ENCODE peak calls at places on chromosome 4, in nine cellular contexts. One of them, this sample, is unnamed.

GRCh38 chr4:146256328-146256727 is 42.0 kb downstream of the REELD1 start:
- DNase-seq in MCF 10A: no peak
- DNase-seq in H9: no peak
- DNase-seq in hepatocyte: no peak
- DNase-seq in Calu3: no peak
- DNase-seq in HCT116: no peak
- DNase-seq in GM13976: no peak
- DNase-seq in transverse colon: no peak
- DNase-seq in ovary: no peak
- DNase-seq in this sample: no peak

GRCh38 chr4:108080752-108081151 is 88.0 kb downstream of the LEF1 start:
- DNase-seq in MCF 10A: no peak
- DNase-seq in H9: no peak
- DNase-seq in hepatocyte: no peak
- DNase-seq in Calu3: no peak
- DNase-seq in HCT116: no peak
- DNase-seq in GM13976: no peak
- DNase-seq in transverse colon: no peak
- DNase-seq in ovary: no peak
- DNase-seq in this sample: no peak

GRCh38 chr4:1567808-1568581 is 116.1 kb downstream of the FAM53A start:
- DNase-seq in MCF 10A: no peak
- DNase-seq in H9: no peak
- DNase-seq in hepatocyte: no peak
- DNase-seq in Calu3: no peak
- DNase-seq in HCT116: no peak
- DNase-seq in GM13976: no peak
- DNase-seq in transverse colon: no peak
- DNase-seq in ovary: no peak
- DNase-seq in this sample: no peak

GRCh38 chr4:147723316-147723715 is 8.6 kb upstream of the ARHGAP10 start:
- DNase-seq in MCF 10A: no peak
- DNase-seq in H9: no peak
- DNase-seq in hepatocyte: peak
- DNase-seq in Calu3: no peak
- DNase-seq in HCT116: no peak
- DNase-seq in GM13976: no peak
- DNase-seq in transverse colon: no peak
- DNase-seq in ovary: peak
- DNase-seq in this sample: no peak

GRCh38 chr4:16240300-16240699 is 14.0 kb upstream of the TAPT1 start:
- DNase-seq in MCF 10A: no peak
- DNase-seq in H9: no peak
- DNase-seq in hepatocyte: no peak
- DNase-seq in Calu3: no peak
- DNase-seq in HCT116: no peak
- DNase-seq in GM13976: no peak
- DNase-seq in transverse colon: no peak
- DNase-seq in ovary: no peak
- DNase-seq in this sample: no peak

GRCh38 chr4:22483551-22483981 is 32.3 kb downstream of the ADGRA3 start:
- DNase-seq in MCF 10A: peak
- DNase-seq in H9: no peak
- DNase-seq in hepatocyte: no peak
- DNase-seq in Calu3: no peak
- DNase-seq in HCT116: no peak
- DNase-seq in GM13976: no peak
- DNase-seq in transverse colon: no peak
- DNase-seq in ovary: no peak
- DNase-seq in this sample: no peak

GRCh38 chr4:25862411-25863346 is at the start of gene SEL1L3:
- DNase-seq in MCF 10A: peak
- DNase-seq in H9: peak
- DNase-seq in hepatocyte: peak
- DNase-seq in Calu3: peak
- DNase-seq in HCT116: no peak
- DNase-seq in GM13976: peak
- DNase-seq in transverse colon: peak
- DNase-seq in ovary: peak
- DNase-seq in this sample: peak

GRCh38 chr4:15479089-15479912 is 9.6 kb downstream of the CC2D2A start:
- DNase-seq in MCF 10A: peak
- DNase-seq in H9: peak
- DNase-seq in hepatocyte: peak
- DNase-seq in Calu3: peak
- DNase-seq in HCT116: peak
- DNase-seq in GM13976: peak
- DNase-seq in transverse colon: no peak
- DNase-seq in ovary: peak
- DNase-seq in this sample: peak

GRCh38 chr4:148061795-148062194 is 329.9 kb downstream of the ARHGAP10 start:
- DNase-seq in MCF 10A: no peak
- DNase-seq in H9: no peak
- DNase-seq in hepatocyte: no peak
- DNase-seq in Calu3: peak
- DNase-seq in HCT116: no peak
- DNase-seq in GM13976: no peak
- DNase-seq in transverse colon: no peak
- DNase-seq in ovary: no peak
- DNase-seq in this sample: no peak

GRCh38 chr4:56315543-56315942 is 71.7 kb downstream of the AASDH start:
- DNase-seq in MCF 10A: no peak
- DNase-seq in H9: no peak
- DNase-seq in hepatocyte: no peak
- DNase-seq in Calu3: no peak
- DNase-seq in HCT116: no peak
- DNase-seq in GM13976: no peak
- DNase-seq in transverse colon: no peak
- DNase-seq in ovary: no peak
- DNase-seq in this sample: no peak

GRCh38 chr4:125796138-125796537 is 481.4 kb downstream of the FAT4 start:
- DNase-seq in MCF 10A: no peak
- DNase-seq in H9: no peak
- DNase-seq in hepatocyte: no peak
- DNase-seq in Calu3: no peak
- DNase-seq in HCT116: no peak
- DNase-seq in GM13976: no peak
- DNase-seq in transverse colon: no peak
- DNase-seq in ovary: no peak
- DNase-seq in this sample: no peak

GRCh38 chr4:119136541-119136940 is 909 bp downstream of the MYOZ2 start:
- DNase-seq in MCF 10A: peak
- DNase-seq in H9: no peak
- DNase-seq in hepatocyte: no peak
- DNase-seq in Calu3: no peak
- DNase-seq in HCT116: no peak
- DNase-seq in GM13976: no peak
- DNase-seq in transverse colon: no peak
- DNase-seq in ovary: no peak
- DNase-seq in this sample: no peak

GRCh38 chr4:1244081-1244977 is 4.6 kb downstream of the CTBP1 start:
- DNase-seq in MCF 10A: no peak
- DNase-seq in H9: no peak
- DNase-seq in hepatocyte: peak
- DNase-seq in Calu3: no peak
- DNase-seq in HCT116: no peak
- DNase-seq in GM13976: peak
- DNase-seq in transverse colon: peak
- DNase-seq in ovary: peak
- DNase-seq in this sample: no peak

GRCh38 chr4:139267301-139267700 is 12.7 kb downstream of the MGARP start:
- DNase-seq in MCF 10A: peak
- DNase-seq in H9: no peak
- DNase-seq in hepatocyte: no peak
- DNase-seq in Calu3: no peak
- DNase-seq in HCT116: no peak
- DNase-seq in GM13976: no peak
- DNase-seq in transverse colon: no peak
- DNase-seq in ovary: no peak
- DNase-seq in this sample: no peak

GRCh38 chr4:33658971-33659370 is 2585.3 kb downstream of the ARAP2 start:
- DNase-seq in MCF 10A: no peak
- DNase-seq in H9: no peak
- DNase-seq in hepatocyte: no peak
- DNase-seq in Calu3: no peak
- DNase-seq in HCT116: no peak
- DNase-seq in GM13976: no peak
- DNase-seq in transverse colon: no peak
- DNase-seq in ovary: no peak
- DNase-seq in this sample: no peak

GRCh38 chr4:35125995-35126712 is 1118.2 kb downstream of the ARAP2 start:
- DNase-seq in MCF 10A: peak
- DNase-seq in H9: no peak
- DNase-seq in hepatocyte: peak
- DNase-seq in Calu3: no peak
- DNase-seq in HCT116: no peak
- DNase-seq in GM13976: no peak
- DNase-seq in transverse colon: no peak
- DNase-seq in ovary: no peak
- DNase-seq in this sample: no peak

GRCh38 chr4:151436093-151436518 is 27.1 kb downstream of the FHIP1A start:
- DNase-seq in MCF 10A: no peak
- DNase-seq in H9: no peak
- DNase-seq in hepatocyte: no peak
- DNase-seq in Calu3: no peak
- DNase-seq in HCT116: no peak
- DNase-seq in GM13976: no peak
- DNase-seq in transverse colon: no peak
- DNase-seq in ovary: no peak
- DNase-seq in this sample: no peak
- TF ChIP-seq CTCF in MCF 10A: no peak
- TF ChIP-seq CTCF in H9: no peak
- TF ChIP-seq CTCF in hepatocyte: no peak
- TF ChIP-seq CTCF in Calu3: no peak
- TF ChIP-seq CTCF in HCT116: no peak
- TF ChIP-seq CTCF in GM13976: no peak
- TF ChIP-seq CTCF in transverse colon: no peak
- TF ChIP-seq CTCF in ovary: no peak
- TF ChIP-seq CTCF in this sample: no peak

DNA sequence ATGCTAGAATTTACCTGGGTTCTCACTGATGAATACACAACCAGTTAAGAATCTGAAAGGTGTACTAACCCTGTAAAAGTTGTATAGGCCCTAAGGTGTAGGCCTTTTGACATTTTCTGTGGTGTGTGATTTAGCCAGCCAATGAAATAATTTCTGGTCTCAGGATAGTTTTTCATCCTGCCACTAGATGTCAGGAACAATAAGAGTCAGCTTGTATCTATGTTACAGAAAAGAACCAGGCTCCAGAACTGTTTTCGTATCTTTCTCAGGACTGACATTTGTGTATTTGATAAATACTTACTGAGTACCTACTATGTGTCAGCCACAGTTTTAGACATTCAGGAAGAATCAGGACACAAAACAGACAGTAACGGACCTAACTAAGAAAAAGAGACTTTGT is 673.6 kb upstream of the TENM3 start:
- DNase-seq in MCF 10A: peak
- DNase-seq in H9: no peak
- DNase-seq in hepatocyte: peak
- DNase-seq in Calu3: no peak
- DNase-seq in HCT116: peak
- DNase-seq in GM13976: peak
- DNase-seq in transverse colon: no peak
- DNase-seq in ovary: no peak
- DNase-seq in this sample: no peak
- TF ChIP-seq CTCF in MCF 10A: peak
- TF ChIP-seq CTCF in H9: peak
- TF ChIP-seq CTCF in hepatocyte: peak
- TF ChIP-seq CTCF in Calu3: no peak
- TF ChIP-seq CTCF in HCT116: peak
- TF ChIP-seq CTCF in GM13976: no peak
- TF ChIP-seq CTCF in transverse colon: peak
- TF ChIP-seq CTCF in ovary: no peak
- TF ChIP-seq CTCF in this sample: no peak

GRCh38 chr4:2797188-2797544 is 4.3 kb downstream of the SH3BP2 start:
- DNase-seq in MCF 10A: no peak
- DNase-seq in H9: no peak
- DNase-seq in hepatocyte: peak
- DNase-seq in Calu3: no peak
- DNase-seq in HCT116: no peak
- DNase-seq in GM13976: no peak
- DNase-seq in transverse colon: no peak
- DNase-seq in ovary: peak
- DNase-seq in this sample: no peak

GRCh38 chr4:2794707-2795557 is 2.0 kb downstream of the SH3BP2 start:
- DNase-seq in MCF 10A: peak
- DNase-seq in H9: no peak
- DNase-seq in hepatocyte: peak
- DNase-seq in Calu3: no peak
- DNase-seq in HCT116: no peak
- DNase-seq in GM13976: no peak
- DNase-seq in transverse colon: peak
- DNase-seq in ovary: peak
- DNase-seq in this sample: no peak

GRCh38 chr4:2797545-2798305 is 4.8 kb downstream of the SH3BP2 start:
- DNase-seq in MCF 10A: no peak
- DNase-seq in H9: no peak
- DNase-seq in hepatocyte: no peak
- DNase-seq in Calu3: no peak
- DNase-seq in HCT116: no peak
- DNase-seq in GM13976: no peak
- DNase-seq in transverse colon: no peak
- DNase-seq in ovary: peak
- DNase-seq in this sample: peak

GRCh38 chr4:2795558-2796260 is 2.8 kb downstream of the SH3BP2 start:
- DNase-seq in MCF 10A: no peak
- DNase-seq in H9: no peak
- DNase-seq in hepatocyte: peak
- DNase-seq in Calu3: no peak
- DNase-seq in HCT116: no peak
- DNase-seq in GM13976: no peak
- DNase-seq in transverse colon: peak
- DNase-seq in ovary: peak
- DNase-seq in this sample: no peak

GRCh38 chr4:2796261-2797187 is 3.6 kb downstream of the SH3BP2 start:
- DNase-seq in MCF 10A: peak
- DNase-seq in H9: no peak
- DNase-seq in hepatocyte: peak
- DNase-seq in Calu3: peak
- DNase-seq in HCT116: no peak
- DNase-seq in GM13976: no peak
- DNase-seq in transverse colon: peak
- DNase-seq in ovary: peak
- DNase-seq in this sample: peak
- TF ChIP-seq CTCF in MCF 10A: no peak
- TF ChIP-seq CTCF in H9: no peak
- TF ChIP-seq CTCF in hepatocyte: no peak
- TF ChIP-seq CTCF in Calu3: no peak
- TF ChIP-seq CTCF in HCT116: no peak
- TF ChIP-seq CTCF in GM13976: no peak
- TF ChIP-seq CTCF in transverse colon: no peak
- TF ChIP-seq CTCF in ovary: no peak
- TF ChIP-seq CTCF in this sample: peak

DNA sequence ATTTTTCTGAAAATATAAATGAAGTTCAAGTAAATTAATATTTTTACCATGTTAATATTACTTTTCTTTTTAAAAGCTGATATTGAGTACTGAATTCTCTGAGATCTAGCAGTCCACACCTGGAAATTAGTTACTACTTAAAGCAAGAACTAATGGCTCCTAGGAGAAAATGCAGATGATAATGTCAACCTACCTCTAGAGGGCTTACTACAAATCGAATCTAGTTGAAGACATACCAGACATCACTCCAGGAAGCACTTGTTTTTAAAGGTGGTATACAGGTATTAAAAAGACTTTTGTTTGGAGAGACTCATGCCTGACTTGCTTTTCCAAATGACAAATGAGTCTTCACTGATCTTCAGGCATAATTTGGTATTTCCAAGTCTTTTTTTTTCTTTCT is 516.4 kb upstream of the BOD1L1 start:
- DNase-seq in MCF 10A: peak
- DNase-seq in H9: no peak
- DNase-seq in hepatocyte: no peak
- DNase-seq in Calu3: no peak
- DNase-seq in HCT116: no peak
- DNase-seq in GM13976: no peak
- DNase-seq in transverse colon: no peak
- DNase-seq in ovary: no peak
- DNase-seq in this sample: no peak
- TF ChIP-seq CTCF in MCF 10A: no peak
- TF ChIP-seq CTCF in H9: peak
- TF ChIP-seq CTCF in hepatocyte: no peak
- TF ChIP-seq CTCF in Calu3: no peak
- TF ChIP-seq CTCF in HCT116: no peak
- TF ChIP-seq CTCF in GM13976: no peak
- TF ChIP-seq CTCF in transverse colon: no peak
- TF ChIP-seq CTCF in ovary: no peak
- TF ChIP-seq CTCF in this sample: no peak

This sample was measured in prostate gland.